ENCODE peak calls at places on chromosomes 4 and X, in eight cellular contexts. O is AG09319; Y is pancreas; G is 8988T; F is IMR-90; U is CD8-positive, alpha-beta memory T cell; M is activated T-helper 1 cell treated with anti-CD3 and anti-CD28 coated beads, Interleukin-2, amount 50 U/mL, for 16 hours; D is GM20000. B is an unnamed sample.

GRCh38 chrX:58051346-58051745 is 141.1 kb upstream of the ZXDA start:
- DNase-seq in M (no peak), O (no peak), F (no peak), D (no peak), Y (no peak), G (no peak), U (no peak), B (no peak)

GRCh38 chr4:185343726-185344581 is 51.8 kb downstream of the LRP2BP start:
- DNase-seq in D (no peak), U (no peak), Y (no peak), O (no peak), M (no peak), F (peak), G (no peak), B (no peak)

GRCh38 chr4:10383417-10383816 is 73.8 kb downstream of the ZNF518B start:
- DNase-seq in G (no peak), D (no peak), O (no peak), F (no peak), U (no peak), M (no peak), Y (no peak), B (no peak)

GRCh38 chr4:61202638-61203495 is 2.7 kb downstream of the ADGRL3 start:
- DNase-seq in D (peak), Y (no peak), O (no peak), F (no peak), U (no peak), G (no peak), M (no peak), B (no peak)

GRCh38 chr4:11471613-11472012 is 42.9 kb upstream of the HS3ST1 start:
- DNase-seq in D (peak), O (no peak), G (no peak), Y (no peak), F (no peak), U (peak), M (peak), B (no peak)

GRCh38 chrX:150508461-150509367 is 59.7 kb upstream of the MTM1 start:
- DNase-seq in M (no peak), Y (peak), D (no peak), F (peak), U (no peak), O (peak), G (no peak), B (no peak)

GRCh38 chrX:24870143-24870542 is 145.6 kb downstream of the ARX start:
- DNase-seq in U (no peak), G (no peak), O (no peak), D (no peak), F (peak), Y (no peak), M (no peak), B (no peak)

GRCh38 chr4:104064650-104065577 is 345.1 kb upstream of the TACR3 start:
- DNase-seq in M (no peak), U (no peak), D (peak), Y (peak), F (no peak), O (no peak), G (no peak), B (no peak)

GRCh38 chr4:145881991-145882390 is 56.6 kb downstream of the ZNF827 start:
- DNase-seq in M (no peak), O (no peak), U (no peak), D (peak), Y (peak), G (no peak), F (no peak), B (peak)

GRCh38 chr4:57043304-57044251 is 64.9 kb downstream of the POLR2B start:
- DNase-seq in D (no peak), O (peak), M (no peak), F (peak), U (no peak), Y (peak), G (no peak), B (no peak)

GRCh38 chr4:183823394-183823793 is 81.7 kb upstream of the STOX2 start:
- DNase-seq in F (peak), M (no peak), G (no peak), D (no peak), U (no peak), Y (no peak), O (no peak), B (no peak)

GRCh38 chr4:51963871-51964513 is 56.2 kb downstream of the LRRC66 start:
- DNase-seq in Y (no peak), G (no peak), M (no peak), U (no peak), F (no peak), O (no peak), D (no peak), B (no peak)

GRCh38 chr4:13285336-13285735 is 198.8 kb downstream of the RAB28 start:
- DNase-seq in M (no peak), D (no peak), O (no peak), U (no peak), G (no peak), F (no peak), Y (no peak), B (no peak)

GRCh38 chr4:144955104-144955503 is 142.9 kb downstream of the ANAPC10 start:
- DNase-seq in G (no peak), D (no peak), O (no peak), M (no peak), F (no peak), U (no peak), Y (no peak), B (no peak)

GRCh38 chr4:131547506-131547981 is 1601.5 kb upstream of the PCDH10 start:
- DNase-seq in F (no peak), G (no peak), Y (no peak), O (no peak), D (no peak), U (no peak), M (no peak), B (no peak)

GRCh38 chr4:85489273-85489672 is 14.3 kb downstream of the ARHGAP24 start:
- DNase-seq in O (no peak), D (no peak), Y (no peak), M (no peak), G (no peak), F (peak), U (no peak), B (no peak)

GRCh38 chrX:85611926-85612325 is 232.5 kb upstream of the POF1B start:
- DNase-seq in O (no peak), M (no peak), U (no peak), Y (no peak), F (peak), G (no peak), D (peak), B (no peak)

GRCh38 chr4:137124278-137124932 is 407.9 kb downstream of the PCDH18 start:
- DNase-seq in M (no peak), U (no peak), O (peak), F (peak), D (peak), G (no peak), Y (no peak), B (no peak)